ENCODE peak calls at places on chromosomes 2 and 18, in five cellular contexts. One of them, this sample, is unnamed. For H3K9me3, the result is how much of the 10 kb centered on the place peaks cover.

GRCh38 chr2:33116799-33117198 is 170.0 kb downstream of the LTBP1 start:
- DNase-seq in Panc1: no peak
- DNase-seq in heart right ventricle: no peak
- DNase-seq in CD8-positive, alpha-beta memory T cell: no peak
- DNase-seq in CD8-positive, alpha-beta T cell: no peak
- DNase-seq in this sample: no peak

GRCh38 chr2:57880967-57881366 is 165.6 kb upstream of the VRK2 start:
- DNase-seq in Panc1: no peak
- DNase-seq in heart right ventricle: no peak
- DNase-seq in CD8-positive, alpha-beta memory T cell: no peak
- DNase-seq in CD8-positive, alpha-beta T cell: no peak
- DNase-seq in this sample: no peak

GRCh38 chr2:240564571-240565266 is 3.6 kb upstream of the RNPEPL1 start:
- DNase-seq in Panc1: no peak
- DNase-seq in heart right ventricle: no peak
- DNase-seq in CD8-positive, alpha-beta memory T cell: peak
- DNase-seq in CD8-positive, alpha-beta T cell: no peak
- DNase-seq in this sample: no peak

GRCh38 chr2:72833084-72833714 is 7.4 kb upstream of the EXOC6B start:
- DNase-seq in Panc1: no peak
- DNase-seq in heart right ventricle: no peak
- DNase-seq in CD8-positive, alpha-beta memory T cell: peak
- DNase-seq in CD8-positive, alpha-beta T cell: no peak
- DNase-seq in this sample: no peak

GRCh38 chr2:46460991-46461715 is 18.2 kb upstream of the TMEM247 start:
- DNase-seq in Panc1: peak
- DNase-seq in heart right ventricle: peak
- DNase-seq in CD8-positive, alpha-beta memory T cell: peak
- DNase-seq in CD8-positive, alpha-beta T cell: peak
- DNase-seq in this sample: peak

GRCh38 chr2:95159690-95160449 is at the start of gene ZNF514:
- DNase-seq in Panc1: no peak
- DNase-seq in heart right ventricle: peak
- DNase-seq in CD8-positive, alpha-beta memory T cell: peak
- DNase-seq in CD8-positive, alpha-beta T cell: peak
- DNase-seq in this sample: peak

GRCh38 chr2:95017836-95018235 is 7.7 kb upstream of the MAL start:
- DNase-seq in Panc1: no peak
- DNase-seq in heart right ventricle: no peak
- DNase-seq in CD8-positive, alpha-beta memory T cell: no peak
- DNase-seq in CD8-positive, alpha-beta T cell: no peak
- DNase-seq in this sample: no peak

GRCh38 chr2:170905864-170906263 is 23.2 kb upstream of the GORASP2 start:
- DNase-seq in Panc1: no peak
- DNase-seq in heart right ventricle: no peak
- DNase-seq in CD8-positive, alpha-beta memory T cell: no peak
- DNase-seq in CD8-positive, alpha-beta T cell: no peak
- DNase-seq in this sample: no peak

GRCh38 chr2:190036071-190036470 is 26.5 kb downstream of the MSTN start:
- DNase-seq in Panc1: no peak
- DNase-seq in heart right ventricle: no peak
- DNase-seq in CD8-positive, alpha-beta memory T cell: no peak
- DNase-seq in CD8-positive, alpha-beta T cell: no peak
- DNase-seq in this sample: no peak

GRCh38 chr2:120677696-120678095 is 58.0 kb upstream of the GLI2 start:
- DNase-seq in Panc1: no peak
- DNase-seq in heart right ventricle: no peak
- DNase-seq in CD8-positive, alpha-beta memory T cell: no peak
- DNase-seq in CD8-positive, alpha-beta T cell: no peak
- DNase-seq in this sample: no peak

GRCh38 chr2:108974674-108975073 is 14.3 kb downstream of the EDAR start:
- DNase-seq in Panc1: no peak
- DNase-seq in heart right ventricle: no peak
- DNase-seq in CD8-positive, alpha-beta memory T cell: no peak
- DNase-seq in CD8-positive, alpha-beta T cell: no peak
- DNase-seq in this sample: no peak

GRCh38 chr2:190679813-190680591 is 31.1 kb downstream of the NAB1 start:
- DNase-seq in Panc1: peak
- DNase-seq in heart right ventricle: peak
- DNase-seq in CD8-positive, alpha-beta memory T cell: peak
- DNase-seq in CD8-positive, alpha-beta T cell: peak
- DNase-seq in this sample: peak

GRCh38 chr2:223185638-223186037 is 133.6 kb downstream of the KCNE4 start:
- DNase-seq in Panc1: no peak
- DNase-seq in heart right ventricle: no peak
- DNase-seq in CD8-positive, alpha-beta memory T cell: no peak
- DNase-seq in CD8-positive, alpha-beta T cell: no peak
- DNase-seq in this sample: no peak

GRCh38 chr2:26243643-26244478 is 571 bp downstream of the HADHA start:
- DNase-seq in Panc1: peak
- DNase-seq in heart right ventricle: no peak
- DNase-seq in CD8-positive, alpha-beta memory T cell: no peak
- DNase-seq in CD8-positive, alpha-beta T cell: no peak
- DNase-seq in this sample: no peak

GRCh38 chr18:37222383-37223378 is 342.9 kb downstream of the CELF4 start:
- DNase-seq in Panc1: no peak
- DNase-seq in heart right ventricle: no peak
- DNase-seq in CD8-positive, alpha-beta memory T cell: no peak
- DNase-seq in CD8-positive, alpha-beta T cell: no peak
- DNase-seq in this sample: no peak

GRCh38 chr2:231563378-231563961 is 29.2 kb upstream of the TEX44 start:
- DNase-seq in Panc1: peak
- DNase-seq in heart right ventricle: peak
- DNase-seq in CD8-positive, alpha-beta memory T cell: no peak
- DNase-seq in CD8-positive, alpha-beta T cell: no peak
- DNase-seq in this sample: no peak

GRCh38 chr18:66646622-66647021 is 42.7 kb upstream of the CDH19 start:
- DNase-seq in Panc1: no peak
- DNase-seq in heart right ventricle: no peak
- DNase-seq in CD8-positive, alpha-beta memory T cell: no peak
- DNase-seq in CD8-positive, alpha-beta T cell: no peak
- DNase-seq in this sample: no peak

GRCh38 chr2:236667526-236667925 is 97.9 kb downstream of the ACKR3 start:
- DNase-seq in Panc1: no peak
- DNase-seq in heart right ventricle: no peak
- DNase-seq in CD8-positive, alpha-beta memory T cell: no peak
- DNase-seq in CD8-positive, alpha-beta T cell: no peak
- DNase-seq in this sample: no peak

GRCh38 chr2:238945433-238946150 is 97.7 kb downstream of the TWIST2 start:
- DNase-seq in Panc1: no peak
- DNase-seq in heart right ventricle: peak
- DNase-seq in CD8-positive, alpha-beta memory T cell: no peak
- DNase-seq in CD8-positive, alpha-beta T cell: no peak
- DNase-seq in this sample: no peak

GRCh38 chr2:40341198-40341597 is 110.7 kb downstream of the SLC8A1 start:
- DNase-seq in Panc1: no peak
- DNase-seq in heart right ventricle: no peak
- DNase-seq in CD8-positive, alpha-beta memory T cell: no peak
- DNase-seq in CD8-positive, alpha-beta T cell: no peak
- DNase-seq in this sample: no peak

GRCh38 chr2:72984172-72984671 is 66.9 kb downstream of the EMX1 start:
- DNase-seq in Panc1: no peak
- DNase-seq in heart right ventricle: peak
- DNase-seq in CD8-positive, alpha-beta memory T cell: no peak
- DNase-seq in CD8-positive, alpha-beta T cell: no peak
- DNase-seq in this sample: no peak

GRCh38 chr2:134142903-134143302 is 111.0 kb upstream of the MGAT5 start:
- DNase-seq in Panc1: no peak
- DNase-seq in heart right ventricle: no peak
- DNase-seq in CD8-positive, alpha-beta memory T cell: no peak
- DNase-seq in CD8-positive, alpha-beta T cell: no peak
- DNase-seq in this sample: no peak

GRCh38 chr18:14933049-14933851 is 185.3 kb downstream of the ANKRD30B start:
- DNase-seq in Panc1: no peak
- DNase-seq in heart right ventricle: no peak
- DNase-seq in CD8-positive, alpha-beta memory T cell: no peak
- DNase-seq in CD8-positive, alpha-beta T cell: no peak
- DNase-seq in this sample: no peak

GRCh38 chr2:95320344-95320712 is 23.2 kb downstream of the KCNIP3 start:
- DNase-seq in Panc1: no peak
- DNase-seq in heart right ventricle: no peak
- DNase-seq in CD8-positive, alpha-beta memory T cell: no peak
- DNase-seq in CD8-positive, alpha-beta T cell: no peak
- DNase-seq in this sample: no peak

GRCh38 chr2:178827739-178828487 is 20.7 kb upstream of the TTN start:
- DNase-seq in Panc1: no peak
- DNase-seq in heart right ventricle: no peak
- DNase-seq in CD8-positive, alpha-beta memory T cell: no peak
- DNase-seq in CD8-positive, alpha-beta T cell: no peak
- DNase-seq in this sample: no peak

GRCh38 chr2:119184512-119184911 is 26.0 kb upstream of the C1QL2 start:
- DNase-seq in Panc1: no peak
- DNase-seq in heart right ventricle: no peak
- DNase-seq in CD8-positive, alpha-beta memory T cell: no peak
- DNase-seq in CD8-positive, alpha-beta T cell: no peak
- DNase-seq in this sample: no peak

GRCh38 chr2:124318913-124319312 is 293.8 kb downstream of the CNTNAP5 start:
- DNase-seq in Panc1: no peak
- DNase-seq in heart right ventricle: no peak
- DNase-seq in CD8-positive, alpha-beta memory T cell: no peak
- DNase-seq in CD8-positive, alpha-beta T cell: no peak
- DNase-seq in this sample: no peak

GRCh38 chr2:33791625-33792024 is 192.5 kb upstream of the FAM98A start:
- DNase-seq in Panc1: no peak
- DNase-seq in heart right ventricle: no peak
- DNase-seq in CD8-positive, alpha-beta memory T cell: no peak
- DNase-seq in CD8-positive, alpha-beta T cell: no peak
- DNase-seq in this sample: no peak

GRCh38 chr2:231936491-231936890 is 10.3 kb upstream of the NPPC start:
- DNase-seq in Panc1: no peak
- DNase-seq in heart right ventricle: no peak
- DNase-seq in CD8-positive, alpha-beta memory T cell: no peak
- DNase-seq in CD8-positive, alpha-beta T cell: no peak
- DNase-seq in this sample: no peak

GRCh38 chr2:226411727-226412360 is 387.8 kb downstream of the IRS1 start:
- DNase-seq in Panc1: no peak
- DNase-seq in heart right ventricle: no peak
- DNase-seq in CD8-positive, alpha-beta memory T cell: no peak
- DNase-seq in CD8-positive, alpha-beta T cell: no peak
- DNase-seq in this sample: no peak

DNA sequence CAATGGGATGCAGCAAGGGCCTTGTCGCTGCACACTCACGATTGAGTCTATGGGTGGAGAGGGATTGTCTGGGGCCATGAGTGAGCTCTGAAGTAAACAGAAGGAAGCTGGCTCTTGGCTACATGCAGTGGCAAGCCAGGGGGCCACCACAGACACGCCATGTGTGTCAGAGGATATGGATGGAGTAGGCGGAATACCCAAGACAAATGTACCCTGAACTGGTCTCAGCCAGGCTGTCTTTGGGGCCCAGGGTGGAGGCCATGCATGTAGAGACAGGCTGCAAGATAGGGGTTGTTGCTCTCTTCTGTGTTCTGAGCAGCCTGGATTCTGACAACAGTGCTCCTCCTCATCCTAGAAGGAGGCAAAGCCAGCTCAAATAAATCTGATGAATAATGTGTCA is 24.0 kb upstream of the ITGA6 start:
- DNase-seq in Panc1: no peak
- DNase-seq in heart right ventricle: no peak
- DNase-seq in CD8-positive, alpha-beta memory T cell: no peak
- DNase-seq in CD8-positive, alpha-beta T cell: no peak
- DNase-seq in this sample: no peak
- H3K9me3 ChIP-seq in Panc1: under half
- H3K9me3 ChIP-seq in heart right ventricle: under half
- H3K9me3 ChIP-seq in CD8-positive, alpha-beta memory T cell: under half
- H3K9me3 ChIP-seq in CD8-positive, alpha-beta T cell: under half
- H3K9me3 ChIP-seq in this sample: under half

GRCh38 chr2:82172483-82172882 is 1867.9 kb upstream of the LRRTM1 start:
- DNase-seq in Panc1: no peak
- DNase-seq in heart right ventricle: no peak
- DNase-seq in CD8-positive, alpha-beta memory T cell: no peak
- DNase-seq in CD8-positive, alpha-beta T cell: no peak
- DNase-seq in this sample: no peak

GRCh38 chr2:82165377-82165776 is 1860.8 kb upstream of the LRRTM1 start:
- DNase-seq in Panc1: no peak
- DNase-seq in heart right ventricle: no peak
- DNase-seq in CD8-positive, alpha-beta memory T cell: no peak
- DNase-seq in CD8-positive, alpha-beta T cell: no peak
- DNase-seq in this sample: no peak

DNA sequence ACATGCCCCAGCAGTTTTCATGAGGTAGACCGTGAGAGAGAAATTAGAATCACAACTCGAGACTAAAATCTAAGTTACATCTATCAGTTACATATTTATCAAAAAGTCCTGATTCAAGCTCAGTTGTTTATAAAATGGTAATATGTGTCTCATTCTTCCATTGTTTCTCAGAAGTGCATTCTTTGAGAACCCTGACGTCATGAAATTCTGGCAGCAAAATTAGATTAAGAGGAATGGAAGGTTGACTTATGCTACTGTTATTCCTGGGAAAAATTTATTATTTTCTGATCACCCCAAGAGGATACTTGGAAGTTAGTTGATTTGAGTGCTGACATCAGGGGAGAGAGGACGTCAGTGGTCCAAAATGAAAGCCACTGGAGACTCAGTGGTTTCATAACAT is 1864.8 kb upstream of the LRRTM1 start:
- DNase-seq in Panc1: no peak
- DNase-seq in heart right ventricle: no peak
- DNase-seq in CD8-positive, alpha-beta memory T cell: no peak
- DNase-seq in CD8-positive, alpha-beta T cell: no peak
- DNase-seq in this sample: no peak
- H3K27ac ChIP-seq in Panc1: no peak
- H3K27ac ChIP-seq in heart right ventricle: no peak
- H3K27ac ChIP-seq in CD8-positive, alpha-beta memory T cell: no peak
- H3K27ac ChIP-seq in CD8-positive, alpha-beta T cell: no peak
- H3K27ac ChIP-seq in this sample: no peak

DNA sequence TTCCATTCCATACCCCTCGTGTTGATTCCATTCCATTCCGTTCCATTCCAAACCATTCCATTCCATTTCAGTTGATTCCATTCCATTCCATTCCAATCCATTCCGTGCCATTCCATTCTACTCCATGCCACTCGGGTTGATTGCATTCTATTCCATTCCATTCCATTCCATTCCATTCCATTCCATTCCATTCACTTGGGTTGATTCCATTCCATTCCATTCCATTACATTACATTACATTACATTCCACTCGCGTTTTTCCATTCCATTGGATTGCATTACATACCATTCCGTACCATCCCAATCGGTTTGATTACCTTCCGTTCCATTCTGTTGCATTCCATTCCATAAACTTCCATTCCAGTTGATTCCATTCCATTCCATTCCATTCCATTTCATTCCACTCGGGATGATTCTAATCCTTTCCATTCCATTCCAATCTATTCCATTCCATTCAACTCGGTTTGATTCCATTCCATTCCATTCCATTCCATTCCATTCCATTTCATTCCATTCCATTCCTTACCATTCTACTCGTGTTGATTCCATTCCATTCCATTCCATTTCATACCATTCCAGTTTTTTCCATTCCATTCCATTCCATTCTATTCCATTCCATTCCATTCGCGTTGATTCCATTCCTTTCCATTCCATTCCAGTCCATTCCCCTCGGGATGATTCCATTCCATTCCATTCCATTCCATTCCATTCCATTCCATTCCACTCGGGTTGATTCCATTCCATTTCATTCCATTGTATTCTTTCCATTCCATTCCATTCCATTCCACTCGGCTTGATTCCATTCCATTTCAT is 1140.4 kb downstream of the RPIA start:
- DNase-seq in Panc1: no peak
- DNase-seq in heart right ventricle: no peak
- DNase-seq in CD8-positive, alpha-beta memory T cell: no peak
- DNase-seq in CD8-positive, alpha-beta T cell: no peak
- DNase-seq in this sample: no peak
- H3K9me3 ChIP-seq in Panc1: under half
- H3K9me3 ChIP-seq in heart right ventricle: under half
- H3K9me3 ChIP-seq in CD8-positive, alpha-beta memory T cell: under half
- H3K9me3 ChIP-seq in CD8-positive, alpha-beta T cell: under half
- H3K9me3 ChIP-seq in this sample: under half

GRCh38 chr2:9498210-9498609 is 23.9 kb downstream of the IAH1 start:
- DNase-seq in Panc1: no peak
- DNase-seq in heart right ventricle: no peak
- DNase-seq in CD8-positive, alpha-beta memory T cell: no peak
- DNase-seq in CD8-positive, alpha-beta T cell: no peak
- DNase-seq in this sample: no peak
- H3K27ac ChIP-seq in Panc1: no peak
- H3K27ac ChIP-seq in heart right ventricle: no peak
- H3K27ac ChIP-seq in CD8-positive, alpha-beta memory T cell: no peak
- H3K27ac ChIP-seq in CD8-positive, alpha-beta T cell: no peak
- H3K27ac ChIP-seq in this sample: no peak